ENCODE peak calls at places on chromosomes 6 and 20, in five cellular contexts. E is neural crest cell; A is lower leg skin; U is dermis microvascular lymphatic vessel endothelial cell; M is stimulated activated CD4-positive, alpha-beta T cell treated with anti-CD3 and anti-CD28 coated beads, Interleukin-15, amount 100 ng/mL, for 1 hour. L is an unnamed sample.

GRCh38 chr20:36519944-36520343 is 21.4 kb upstream of the MYL9 start:
- DNase-seq in E (no peak), A (no peak), U (no peak), M (no peak), L (no peak)

GRCh38 chr6:19934996-19935591 is 97.9 kb downstream of the ID4 start:
- DNase-seq in E (no peak), A (peak; percentile 70), U (no peak), M (no peak), L (no peak)

GRCh38 chr20:62804632-62805364 is at the start of gene OGFR:
- DNase-seq in E (no peak), A (no peak), U (peak; percentile 66), M (peak; percentile 64), L (peak; percentile 29)

GRCh38 chr6:7060769-7061516 is 46.8 kb upstream of the RREB1 start:
- DNase-seq in E (no peak), A (no peak), U (no peak), M (no peak), L (no peak)

GRCh38 chr6:99547526-99547925 is 20.9 kb downstream of the CCNC start:
- DNase-seq in E (no peak), A (no peak), U (no peak), M (no peak), L (no peak)

GRCh38 chr6:158900614-158901312 is 81.6 kb upstream of the EZR start:
- DNase-seq in E (no peak), A (no peak), U (no peak), M (no peak), L (no peak)

GRCh38 chr6:25706314-25707014 is 48.1 kb upstream of the SLC17A4 start:
- DNase-seq in E (no peak), A (no peak), U (no peak), M (no peak), L (no peak)

GRCh38 chr6:2133718-2134310 is 111.6 kb downstream of the GMDS start:
- DNase-seq in E (no peak), A (no peak), U (no peak), M (no peak), L (no peak)

GRCh38 chr6:142372348-142372747 is 70.5 kb downstream of the ADGRG6 start:
- DNase-seq in E (no peak), A (no peak), U (peak; percentile 73), M (no peak), L (no peak)

GRCh38 chr20:33232486-33233072 is 3.2 kb upstream of the BPIFA1 start:
- DNase-seq in E (no peak), A (no peak), U (no peak), M (no peak), L (no peak)

GRCh38 chr6:134372603-134373281 is 54.8 kb upstream of the SGK1 start:
- DNase-seq in E (no peak), A (peak; percentile 59), U (no peak), M (no peak), L (no peak)

GRCh38 chr6:10478187-10479040 is 42.7 kb upstream of the GCNT2 start:
- DNase-seq in E (peak; percentile 6), A (no peak), U (peak; percentile 52), M (no peak), L (no peak)

GRCh38 chr6:34671801-34672656 is 24.5 kb downstream of the ILRUN start:
- DNase-seq in E (no peak), A (no peak), U (peak; percentile 58), M (peak; percentile 47), L (no peak)

GRCh38 chr6:1263039-1263849 is 48.7 kb upstream of the FOXQ1 start:
- DNase-seq in E (no peak), A (no peak), U (no peak), M (no peak), L (no peak)

GRCh38 chr20:417801-418342 is 9.8 kb downstream of the RBCK1 start:
- DNase-seq in E (no peak), A (no peak), U (no peak), M (no peak), L (no peak)

GRCh38 chr6:134766497-134766896 is 183.4 kb downstream of the ALDH8A1 start:
- DNase-seq in E (no peak), A (no peak), U (no peak), M (no peak), L (no peak)

GRCh38 chr20:34628026-34628425 is 48.9 kb downstream of the PIGU start:
- DNase-seq in E (no peak), A (no peak), U (no peak), M (no peak), L (no peak)

GRCh38 chr6:37860226-37860839 is 40.8 kb downstream of the ZFAND3 start:
- DNase-seq in E (peak; percentile 10), A (no peak), U (peak; percentile 64), M (no peak), L (peak; percentile 6)

GRCh38 chr6:39228111-39228971 is 934 bp downstream of the KCNK5 start:
- DNase-seq in E (no peak), A (no peak), U (no peak), M (peak; percentile 23), L (no peak)

GRCh38 chr6:127464881-127465459 is 5.8 kb upstream of the KIAA0408 start:
- DNase-seq in E (peak; percentile 66), A (peak; percentile 58), U (peak; percentile 65), M (peak; percentile 34), L (peak; percentile 4)

GRCh38 chr6:3841066-3841454 is 8.1 kb upstream of the FAM50B start:
- DNase-seq in E (no peak), A (no peak), U (no peak), M (no peak), L (no peak)

GRCh38 chr6:47016236-47016635 is 25.9 kb downstream of the ADGRF1 start:
- DNase-seq in E (no peak), A (no peak), U (no peak), M (no peak), L (no peak)

GRCh38 chr20:62571667-62572344 is 70.5 kb upstream of the SLCO4A1 start:
- DNase-seq in E (no peak), A (no peak), U (peak; percentile 31), M (no peak), L (no peak)

L was measured in anterior cingulate cortex.